ENCODE peak calls at places on chromosomes 6 and 20, in six cellular contexts. One of them, this sample, is unnamed.

GRCh38 chr6:135692426-135692825 is 159.1 kb upstream of the PDE7B start:
- DNase-seq in GM12878: no peak
- DNase-seq in cardiac muscle cell: no peak
- DNase-seq in glutamatergic neuron: no peak
- DNase-seq in adrenal gland: no peak
- DNase-seq in NB4: no peak
- DNase-seq in this sample: no peak

GRCh38 chr6:112007254-112007653 is 46.6 kb upstream of the CCN6 start:
- DNase-seq in NB4: no peak
- DNase-seq in cardiac muscle cell: no peak
- DNase-seq in GM12878: no peak
- DNase-seq in adrenal gland: no peak
- DNase-seq in glutamatergic neuron: no peak
- DNase-seq in this sample: no peak

GRCh38 chr6:129670634-129671033 is 39.3 kb downstream of the ARHGAP18 start:
- DNase-seq in GM12878: no peak
- DNase-seq in NB4: no peak
- DNase-seq in cardiac muscle cell: no peak
- DNase-seq in adrenal gland: no peak
- DNase-seq in glutamatergic neuron: no peak
- DNase-seq in this sample: no peak

GRCh38 chr6:18216411-18216810 is 47.9 kb downstream of the DEK start:
- DNase-seq in adrenal gland: no peak
- DNase-seq in GM12878: no peak
- DNase-seq in NB4: no peak
- DNase-seq in glutamatergic neuron: no peak
- DNase-seq in cardiac muscle cell: no peak
- DNase-seq in this sample: peak

GRCh38 chr6:12160350-12160749 is 129.8 kb upstream of the EDN1 start:
- DNase-seq in adrenal gland: peak
- DNase-seq in GM12878: no peak
- DNase-seq in glutamatergic neuron: no peak
- DNase-seq in NB4: peak
- DNase-seq in cardiac muscle cell: no peak
- DNase-seq in this sample: no peak

GRCh38 chr6:8549381-8549780 is 114.0 kb upstream of the SLC35B3 start:
- DNase-seq in adrenal gland: no peak
- DNase-seq in GM12878: no peak
- DNase-seq in NB4: no peak
- DNase-seq in cardiac muscle cell: no peak
- DNase-seq in glutamatergic neuron: no peak
- DNase-seq in this sample: no peak

GRCh38 chr6:84546427-84546914 is 217.9 kb downstream of the TBX18 start:
- DNase-seq in cardiac muscle cell: peak
- DNase-seq in adrenal gland: no peak
- DNase-seq in GM12878: peak
- DNase-seq in glutamatergic neuron: peak
- DNase-seq in NB4: peak
- DNase-seq in this sample: no peak

GRCh38 chr20:17909745-17910345 is 58.7 kb downstream of the SNX5 start:
- DNase-seq in GM12878: no peak
- DNase-seq in adrenal gland: no peak
- DNase-seq in cardiac muscle cell: no peak
- DNase-seq in glutamatergic neuron: no peak
- DNase-seq in NB4: no peak
- DNase-seq in this sample: no peak

GRCh38 chr6:160927416-160927815 is 64.2 kb upstream of the MAP3K4 start:
- DNase-seq in cardiac muscle cell: no peak
- DNase-seq in NB4: no peak
- DNase-seq in GM12878: no peak
- DNase-seq in adrenal gland: no peak
- DNase-seq in glutamatergic neuron: no peak
- DNase-seq in this sample: no peak

DNA sequence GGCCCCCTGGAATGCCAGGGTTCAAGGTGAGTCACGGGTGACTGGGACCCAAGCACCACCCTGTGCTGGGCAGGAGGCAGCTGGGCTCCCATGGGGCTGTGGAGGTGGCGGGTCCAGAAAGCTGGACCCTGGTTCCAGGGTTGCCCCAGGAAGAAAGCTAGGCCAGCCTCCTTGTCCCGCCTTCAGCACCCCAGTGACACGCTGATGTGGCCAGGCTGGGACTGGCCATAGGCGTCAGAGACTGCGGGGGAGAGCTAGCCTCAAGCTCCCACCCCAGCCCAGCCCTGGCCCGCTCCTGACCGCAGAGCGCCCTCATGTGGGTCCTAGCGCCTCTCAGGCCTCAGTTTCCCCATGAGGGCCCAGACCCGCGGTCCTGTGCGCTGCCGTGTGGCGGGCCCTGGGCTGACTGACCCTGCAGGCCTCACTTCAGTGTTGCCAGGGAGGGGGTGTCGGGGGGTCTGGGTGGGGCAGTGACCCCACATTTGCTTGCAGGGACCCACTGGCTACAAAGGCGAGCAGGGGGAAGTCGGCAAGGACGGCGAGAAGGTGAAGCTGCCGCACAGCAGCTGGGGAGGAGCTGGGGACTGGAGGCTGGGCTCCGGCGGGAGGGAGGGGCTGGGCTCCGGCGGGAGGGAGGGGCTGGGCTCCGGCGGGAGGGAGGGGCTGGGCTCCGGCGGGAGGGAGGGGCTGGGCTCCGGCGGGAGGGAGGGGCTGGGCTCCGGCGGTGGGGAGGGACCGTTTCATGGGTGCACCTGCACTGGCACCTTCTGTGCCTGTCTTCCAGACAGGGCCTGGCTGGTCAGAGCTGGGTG is 7.8 kb downstream of the COL9A3 start:
- DNase-seq in cardiac muscle cell: peak
- DNase-seq in glutamatergic neuron: peak
- DNase-seq in NB4: peak
- DNase-seq in GM12878: no peak
- DNase-seq in adrenal gland: peak
- DNase-seq in this sample: no peak
- TF ChIP-seq CTCF in cardiac muscle cell: no peak
- TF ChIP-seq CTCF in glutamatergic neuron: no peak
- TF ChIP-seq CTCF in NB4: no peak
- TF ChIP-seq CTCF in GM12878: no peak
- TF ChIP-seq CTCF in adrenal gland: no peak
- TF ChIP-seq CTCF in this sample: no peak

DNA sequence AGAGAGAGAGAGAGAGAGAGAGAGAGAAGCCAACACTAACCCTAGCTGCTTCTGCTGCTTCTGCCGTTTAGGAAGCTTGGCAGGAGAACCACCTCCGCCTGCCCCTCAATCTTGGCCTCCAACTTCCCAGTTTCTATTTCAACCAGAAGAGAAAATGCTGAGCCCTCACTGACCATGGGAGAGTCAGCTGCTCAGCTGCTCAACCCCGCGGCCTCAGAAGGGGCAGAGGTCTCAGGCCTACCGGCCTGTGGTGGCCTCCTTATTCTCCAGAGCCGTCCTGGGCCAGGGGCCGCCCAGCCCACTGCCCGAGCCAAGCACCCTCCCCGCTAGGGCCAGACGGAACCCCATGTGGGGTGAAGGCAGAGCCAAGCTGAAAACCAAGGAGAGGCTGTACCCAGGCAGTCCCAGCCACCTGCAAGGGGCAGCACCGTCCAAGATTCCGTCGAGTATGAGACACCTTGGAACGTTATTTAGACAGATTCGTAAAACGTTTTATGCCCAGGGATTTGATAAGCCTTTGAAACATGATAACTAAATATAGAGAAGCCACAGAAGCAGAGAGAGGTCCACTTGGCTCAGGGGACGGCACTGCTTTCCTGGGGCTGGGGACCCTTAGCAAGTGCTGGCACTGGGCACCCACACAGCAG is 116.6 kb downstream of the DLL1 start:
- DNase-seq in GM12878: no peak
- DNase-seq in glutamatergic neuron: no peak
- DNase-seq in cardiac muscle cell: no peak
- DNase-seq in adrenal gland: peak
- DNase-seq in NB4: no peak
- DNase-seq in this sample: no peak
- TF ChIP-seq CTCF in GM12878: no peak
- TF ChIP-seq CTCF in glutamatergic neuron: no peak
- TF ChIP-seq CTCF in cardiac muscle cell: no peak
- TF ChIP-seq CTCF in adrenal gland: no peak
- TF ChIP-seq CTCF in NB4: no peak
- TF ChIP-seq CTCF in this sample: no peak

GRCh38 chr20:57270204-57270937 is 3.9 kb upstream of the BMP7 start:
- DNase-seq in glutamatergic neuron: no peak
- DNase-seq in NB4: no peak
- DNase-seq in adrenal gland: no peak
- DNase-seq in cardiac muscle cell: no peak
- DNase-seq in GM12878: no peak
- DNase-seq in this sample: no peak
- TF ChIP-seq CTCF in glutamatergic neuron: no peak
- TF ChIP-seq CTCF in NB4: peak
- TF ChIP-seq CTCF in adrenal gland: no peak
- TF ChIP-seq CTCF in cardiac muscle cell: no peak
- TF ChIP-seq CTCF in GM12878: no peak
- TF ChIP-seq CTCF in this sample: no peak

DNA sequence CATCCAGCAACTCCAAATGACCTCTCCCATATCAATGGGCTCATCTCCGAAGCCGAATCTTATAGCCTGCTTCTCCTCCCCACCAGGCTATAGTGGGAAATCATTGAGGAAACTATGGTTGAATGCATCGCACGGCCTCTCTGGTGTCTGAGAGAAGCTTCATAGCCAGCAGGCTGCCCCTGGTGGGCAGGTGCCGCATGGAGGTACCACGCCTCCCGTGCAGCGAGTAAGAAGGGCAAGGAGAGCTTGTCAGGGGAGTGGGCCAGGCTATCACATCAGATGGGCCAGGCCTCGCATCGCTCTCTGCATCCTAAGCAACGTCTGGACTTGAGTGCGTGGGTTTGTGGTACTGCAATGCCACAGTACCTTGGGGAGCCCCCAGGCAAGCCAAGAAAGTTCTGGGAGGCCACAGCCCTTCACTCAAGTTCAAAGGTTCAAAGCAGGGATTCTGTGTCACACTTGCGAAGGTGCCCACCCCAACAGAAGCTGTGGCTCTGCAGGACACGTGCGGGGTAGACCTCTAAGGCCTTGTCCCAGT is 8.6 kb upstream of the IRF4 start:
- DNase-seq in cardiac muscle cell: no peak
- DNase-seq in GM12878: no peak
- DNase-seq in adrenal gland: no peak
- DNase-seq in NB4: no peak
- DNase-seq in glutamatergic neuron: no peak
- DNase-seq in this sample: no peak
- TF ChIP-seq CTCF in cardiac muscle cell: no peak
- TF ChIP-seq CTCF in GM12878: no peak
- TF ChIP-seq CTCF in adrenal gland: no peak
- TF ChIP-seq CTCF in NB4: no peak
- TF ChIP-seq CTCF in glutamatergic neuron: no peak
- TF ChIP-seq CTCF in this sample: no peak

GRCh38 chr6:44742828-44743372 is 355.4 kb downstream of the CDC5L start:
- DNase-seq in GM12878: no peak
- DNase-seq in adrenal gland: no peak
- DNase-seq in NB4: no peak
- DNase-seq in glutamatergic neuron: no peak
- DNase-seq in cardiac muscle cell: no peak
- DNase-seq in this sample: no peak

GRCh38 chr6:44742201-44742600 is 354.7 kb downstream of the CDC5L start:
- DNase-seq in NB4: no peak
- DNase-seq in cardiac muscle cell: no peak
- DNase-seq in adrenal gland: no peak
- DNase-seq in GM12878: no peak
- DNase-seq in glutamatergic neuron: no peak
- DNase-seq in this sample: no peak

GRCh38 chr6:44738652-44739141 is 351.2 kb downstream of the CDC5L start:
- DNase-seq in adrenal gland: peak
- DNase-seq in GM12878: peak
- DNase-seq in cardiac muscle cell: peak
- DNase-seq in NB4: peak
- DNase-seq in glutamatergic neuron: peak
- DNase-seq in this sample: no peak

GRCh38 chr6:44739163-44739562 is 351.7 kb downstream of the CDC5L start:
- DNase-seq in adrenal gland: no peak
- DNase-seq in GM12878: no peak
- DNase-seq in glutamatergic neuron: no peak
- DNase-seq in NB4: no peak
- DNase-seq in cardiac muscle cell: no peak
- DNase-seq in this sample: no peak

DNA sequence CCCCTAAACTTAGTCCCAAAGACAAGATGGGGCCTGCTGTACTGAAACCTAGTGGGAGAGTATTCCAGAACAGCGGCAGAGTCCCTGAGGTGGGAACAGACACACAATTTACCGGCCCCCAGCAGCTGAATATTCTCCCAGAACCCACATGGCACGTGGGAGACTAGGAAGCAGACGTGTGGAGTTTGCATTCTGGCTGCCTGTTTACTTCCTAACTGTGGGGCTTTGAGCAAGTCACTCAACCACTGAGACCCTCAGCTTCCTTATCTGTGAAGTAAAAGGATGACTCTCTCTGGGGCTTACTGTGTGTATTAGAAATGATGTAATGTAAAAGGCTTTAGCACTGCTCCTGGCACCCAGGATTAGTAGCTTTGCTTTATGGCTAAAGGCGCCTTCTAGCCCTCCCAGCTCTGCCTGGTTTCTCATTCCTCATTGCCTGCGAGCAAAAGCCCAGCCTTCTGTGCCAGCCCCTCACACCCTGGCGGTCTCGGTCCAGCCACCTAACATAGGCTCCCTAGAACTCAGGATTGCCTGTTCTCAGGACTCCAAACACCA is 353.1 kb downstream of the CDC5L start:
- DNase-seq in GM12878: no peak
- DNase-seq in adrenal gland: no peak
- DNase-seq in cardiac muscle cell: no peak
- DNase-seq in glutamatergic neuron: no peak
- DNase-seq in NB4: no peak
- DNase-seq in this sample: no peak
- TF ChIP-seq CTCF in GM12878: no peak
- TF ChIP-seq CTCF in adrenal gland: no peak
- TF ChIP-seq CTCF in cardiac muscle cell: no peak
- TF ChIP-seq CTCF in glutamatergic neuron: no peak
- TF ChIP-seq CTCF in NB4: no peak
- TF ChIP-seq CTCF in this sample: no peak

DNA sequence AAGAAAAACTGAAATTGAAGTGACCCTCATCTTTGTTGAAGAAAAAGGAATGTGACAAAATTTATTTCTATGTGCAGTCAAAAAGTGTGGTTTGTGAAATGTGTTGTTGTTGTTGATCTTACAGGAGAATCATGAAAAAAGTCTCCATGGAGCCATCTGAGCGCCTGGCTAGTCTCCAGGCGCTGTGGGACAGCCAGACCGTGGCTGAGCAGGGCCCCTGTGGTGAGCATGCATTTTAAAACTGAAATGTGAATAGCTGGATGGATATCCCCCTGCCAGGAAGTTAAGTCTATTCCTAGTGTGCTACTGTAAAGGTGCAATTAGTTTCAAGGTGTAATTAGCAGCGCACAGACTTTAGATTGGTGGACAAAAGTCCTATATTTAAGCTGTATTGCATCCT is 170.6 kb downstream of the CARMIL1 start:
- DNase-seq in cardiac muscle cell: peak
- DNase-seq in glutamatergic neuron: peak
- DNase-seq in adrenal gland: no peak
- DNase-seq in NB4: no peak
- DNase-seq in GM12878: no peak
- DNase-seq in this sample: no peak
- TF ChIP-seq CTCF in cardiac muscle cell: no peak
- TF ChIP-seq CTCF in glutamatergic neuron: no peak
- TF ChIP-seq CTCF in adrenal gland: no peak
- TF ChIP-seq CTCF in NB4: no peak
- TF ChIP-seq CTCF in GM12878: no peak
- TF ChIP-seq CTCF in this sample: no peak